ENCODE peak calls at places on chromosomes 3 and 15, in ten cellular contexts. S is vagina, G is nephron progenitor cell, Z is tibial artery, J is astrocyte of the spinal cord, T is H9, W is SK-N-SH, U is GM12865, P is dorsolateral prefrontal cortex, V is WTC11. X is an unnamed sample.

GRCh38 chr15:99369250-99369649 is 118.0 kb downstream of the LRRC28 start:
- DNase-seq in P (no peak), U (no peak), S (no peak), J (no peak), Z (no peak), T (no peak), W (no peak), V (no peak), G (no peak), X (no peak)

GRCh38 chr3:144384241-144384979 is 412.8 kb downstream of the DIPK2A start:
- DNase-seq in U (no peak), V (no peak), T (no peak), G (no peak), Z (no peak), P (no peak), S (no peak), J (no peak), W (no peak), X (no peak)

GRCh38 chr3:34634939-34635338 is 836.5 kb downstream of the PDCD6IP start:
- DNase-seq in G (no peak), J (no peak), V (no peak), S (no peak), W (no peak), Z (no peak), T (no peak), U (no peak), P (no peak), X (no peak)

GRCh38 chr3:124793054-124793740 is 62.9 kb downstream of the UMPS start:
- DNase-seq in J (no peak), Z (no peak), U (no peak), W (no peak), T (no peak), V (no peak), S (no peak), G (no peak), P (no peak), X (no peak)

GRCh38 chr3:109643590-109643989 is 306.2 kb upstream of the DPPA4 start:
- DNase-seq in V (no peak), Z (no peak), S (no peak), J (peak; percentile 68), W (no peak), G (no peak), P (no peak), U (no peak), T (no peak), X (no peak)

GRCh38 chr3:168094877-168095610 is 680 bp downstream of the GOLIM4 start:
- DNase-seq in S (no peak), V (peak; percentile 66), J (peak; percentile 72), G (peak; percentile 65), T (peak; percentile 72), U (peak; percentile 86), P (peak; percentile 31), Z (peak; percentile 50), W (peak; percentile 61), X (peak; percentile 68)

GRCh38 chr3:145326666-145327065 is 834.3 kb downstream of the PLOD2 start:
- DNase-seq in G (no peak), P (no peak), Z (no peak), U (peak; percentile 10), W (no peak), J (no peak), T (no peak), V (no peak), S (no peak), X (no peak)

GRCh38 chr15:68806220-68807105 is 14.2 kb downstream of the ANP32A start:
- DNase-seq in S (no peak), T (no peak), Z (peak; percentile 5), P (peak; percentile 40), U (no peak), V (no peak), W (peak; percentile 43), J (no peak), G (no peak), X (no peak)

GRCh38 chr3:193515884-193516438 is 38.7 kb downstream of the ATP13A4 start:
- DNase-seq in W (no peak), G (no peak), S (no peak), P (no peak), T (no peak), V (no peak), U (no peak), J (no peak), Z (no peak), X (no peak)

GRCh38 chr15:74866090-74866489 is 7.1 kb downstream of the SCAMP2 start:
- DNase-seq in G (no peak), Z (peak; percentile 36), P (no peak), U (no peak), W (no peak), T (no peak), J (peak; percentile 37), V (no peak), S (no peak), X (no peak)

GRCh38 chr3:43728476-43728875 is 37.7 kb downstream of the ABHD5 start:
- DNase-seq in J (no peak), V (no peak), T (no peak), W (no peak), S (no peak), G (no peak), Z (no peak), U (no peak), P (no peak), X (no peak)
- TF ChIP-seq CTCF in J (no peak), V (no peak), T (no peak), W (no peak), S (no peak), G (no peak), Z (no peak), U (no peak), P (no peak), X (no peak)

GRCh38 chr15:101501703-101502373 is 12.3 kb upstream of the PCSK6 start:
- DNase-seq in V (peak; percentile 66), S (peak; percentile 95), G (peak; percentile 64), P (peak; percentile 53), T (peak; percentile 89), W (peak; percentile 84), Z (no peak), U (peak; percentile 42), J (no peak), X (peak; percentile 66)
- TF ChIP-seq CTCF in V (peak; percentile 27), S (peak; percentile 10), G (peak; percentile 62), P (peak; percentile 38), T (peak; percentile 85), W (peak; percentile 41), Z (no peak), U (peak; percentile 51), J (peak; percentile 45), X (peak; percentile 63)

GRCh38 chr3:126998320-126998719 is 15.4 kb downstream of the PLXNA1 start:
- DNase-seq in Z (no peak), T (no peak), U (no peak), G (no peak), S (no peak), J (no peak), P (no peak), V (no peak), W (no peak), X (no peak)
- TF ChIP-seq CTCF in Z (no peak), T (no peak), U (no peak), G (no peak), S (no peak), J (no peak), P (no peak), V (no peak), W (no peak), X (no peak)

DNA sequence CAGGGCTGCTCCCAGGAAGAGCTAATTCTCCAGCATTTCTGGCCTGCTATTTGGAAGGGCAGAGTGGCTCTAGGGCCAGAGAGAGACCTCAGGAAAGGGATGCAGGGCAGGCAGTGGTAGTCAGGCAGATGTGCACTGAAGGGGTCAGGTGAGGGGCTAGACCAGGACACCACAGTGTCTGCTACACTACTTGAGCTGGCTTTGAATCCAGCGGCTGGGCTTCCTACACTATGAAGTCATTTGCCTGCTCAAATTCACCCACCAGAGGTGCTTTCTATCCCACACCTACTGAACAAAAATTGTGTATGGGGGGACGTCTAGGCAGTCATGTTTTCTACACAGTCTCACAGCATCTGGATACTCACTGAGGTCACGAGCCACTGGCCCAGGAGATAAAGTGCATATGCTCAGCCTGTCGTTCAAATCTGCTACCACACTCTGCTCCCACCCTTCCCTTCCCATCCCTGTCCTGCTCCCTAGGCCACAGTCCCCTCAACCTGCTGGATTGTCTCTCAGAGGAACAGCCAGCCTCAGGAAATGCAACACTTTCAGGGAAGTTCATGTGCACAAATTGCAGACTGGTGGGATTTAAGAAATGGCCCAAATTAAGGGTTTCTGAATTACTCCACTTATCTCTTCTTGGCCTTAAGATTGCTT is 49.9 kb upstream of the SLC6A11 start:
- DNase-seq in P (no peak), G (no peak), V (no peak), T (no peak), S (peak; percentile 79), W (no peak), J (no peak), Z (no peak), U (no peak), X (no peak)
- TF ChIP-seq CTCF in P (no peak), G (no peak), V (no peak), T (no peak), S (no peak), W (no peak), J (no peak), Z (no peak), U (no peak), X (no peak)

GRCh38 chr3:143328459-143328858 is 208.9 kb downstream of the CHST2 start:
- DNase-seq in W (no peak), J (no peak), V (no peak), Z (no peak), T (no peak), P (no peak), G (no peak), U (no peak), S (no peak), X (no peak)

GRCh38 chr3:143329567-143330164 is 210.1 kb downstream of the CHST2 start:
- DNase-seq in Z (no peak), G (peak; percentile 20), S (no peak), V (no peak), U (no peak), J (peak; percentile 29), T (peak; percentile 33), P (no peak), W (peak; percentile 8), X (no peak)

GRCh38 chr3:143330316-143330868 is 210.8 kb downstream of the CHST2 start:
- DNase-seq in P (no peak), U (no peak), G (no peak), Z (no peak), J (no peak), V (no peak), S (no peak), T (no peak), W (no peak), X (no peak)

GRCh38 chr3:143326983-143327382 is 207.4 kb downstream of the CHST2 start:
- DNase-seq in G (no peak), V (no peak), Z (no peak), T (no peak), S (no peak), U (no peak), P (no peak), J (no peak), W (no peak), X (no peak)

DNA sequence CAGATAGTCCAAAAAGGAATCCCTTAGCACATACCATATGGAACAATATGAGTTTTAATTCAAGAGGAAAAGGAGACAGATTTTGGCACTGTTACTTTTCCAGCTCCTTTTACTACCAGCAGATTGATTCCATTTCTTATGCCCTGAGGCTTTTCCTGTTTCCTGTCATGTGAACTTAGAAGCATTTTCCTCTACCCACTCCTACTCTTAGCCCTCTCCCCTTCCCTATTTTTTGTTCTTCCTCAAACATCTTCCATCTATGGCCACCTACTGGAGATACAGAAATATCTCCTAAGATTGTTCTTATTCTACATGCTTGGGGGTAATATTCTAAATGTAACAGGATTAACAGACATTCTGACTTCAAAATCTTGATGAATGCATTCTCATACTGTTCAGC is 207.8 kb downstream of the CHST2 start:
- DNase-seq in Z (no peak), W (no peak), V (no peak), S (no peak), P (no peak), J (no peak), G (no peak), U (no peak), T (no peak), X (no peak)
- TF ChIP-seq CTCF in Z (no peak), W (peak; percentile 32), V (no peak), S (no peak), P (no peak), J (peak; percentile 21), G (no peak), U (no peak), T (no peak), X (no peak)